ENCODE peak calls at places on chromosomes 7 and 10, in six cellular contexts. Q, E, S, P, V and N are unnamed samples. For H3K36me3, the result is how much of the 10 kb centered on the place peaks cover.

GRCh38 chr7:87148332-87148955 is 3.8 kb upstream of the DMTF1 start:
- DNase-seq in V (no peak), S (no peak), P (no peak), Q (no peak), E (peak), N (no peak)

GRCh38 chr10:81876253-81876731 is 1.3 kb downstream of the NRG3 start:
- DNase-seq in P (peak), S (no peak), Q (no peak), E (peak), V (no peak), N (no peak)

GRCh38 chr10:123249894-123250293 is 95.7 kb downstream of the BUB3 start:
- DNase-seq in V (no peak), E (no peak), S (no peak), Q (no peak), P (no peak), N (no peak)

GRCh38 chr7:31814187-31814586 is 127.2 kb downstream of the PPP1R17 start:
- DNase-seq in P (peak), S (peak), E (no peak), Q (no peak), V (no peak), N (no peak)

GRCh38 chr10:127848226-127848625 is 44.5 kb downstream of the CLRN3 start:
- DNase-seq in E (no peak), S (no peak), V (no peak), P (no peak), Q (no peak), N (no peak)

GRCh38 chr7:495761-496321 is 23.8 kb downstream of the PDGFA start:
- DNase-seq in S (no peak), E (no peak), Q (peak), V (no peak), P (no peak), N (peak)

GRCh38 chr7:29005829-29006228 is 47.7 kb upstream of the TRIL start:
- DNase-seq in S (no peak), V (peak), P (no peak), Q (no peak), E (no peak), N (no peak)

GRCh38 chr7:151518105-151518780 is 1.5 kb downstream of the RHEB start:
- DNase-seq in E (peak), Q (peak), P (peak), S (peak), V (no peak), N (peak)

GRCh38 chr10:11065567-11065966 is 47.9 kb downstream of the CELF2 start:
- DNase-seq in E (no peak), Q (no peak), P (no peak), S (no peak), V (no peak), N (no peak)

GRCh38 chr7:6228865-6229264 is 43.6 kb downstream of the CYTH3 start:
- DNase-seq in V (no peak), P (no peak), S (no peak), E (no peak), Q (no peak), N (no peak)

GRCh38 chr10:48651293-48651692 is 33.4 kb upstream of the WDFY4 start:
- DNase-seq in S (no peak), Q (no peak), P (no peak), V (no peak), E (peak), N (no peak)

GRCh38 chr7:39341083-39341482 is 225.1 kb upstream of the YAE1 start:
- DNase-seq in P (no peak), V (no peak), Q (no peak), S (no peak), E (no peak), N (no peak)

GRCh38 chr10:79098596-79099015 is 29.8 kb downstream of the ZMIZ1 start:
- DNase-seq in P (no peak), V (no peak), Q (no peak), S (no peak), E (peak), N (no peak)

GRCh38 chr7:11327633-11328032 is 354.0 kb downstream of the PHF14 start:
- DNase-seq in S (no peak), V (no peak), E (no peak), Q (no peak), P (no peak), N (no peak)

GRCh38 chr10:30985552-30985951 is 46.1 kb downstream of the ZNF438 start:
- DNase-seq in Q (no peak), P (no peak), E (no peak), V (no peak), S (no peak), N (no peak)

GRCh38 chr7:27611043-27611442 is 51.6 kb downstream of the HIBADH start:
- DNase-seq in S (no peak), E (no peak), Q (no peak), P (no peak), V (no peak), N (no peak)

GRCh38 chr7:3217166-3217565 is 83.9 kb upstream of the SDK1 start:
- DNase-seq in S (no peak), V (peak), P (peak), Q (no peak), E (no peak), N (peak)

GRCh38 chr10:88810196-88810961 is 7.8 kb downstream of the LIPM start:
- DNase-seq in Q (no peak), V (peak), S (peak), P (peak), E (peak), N (no peak)

GRCh38 chr7:131235489-131236317 is 92.0 kb upstream of the MKLN1 start:
- DNase-seq in V (no peak), P (no peak), Q (no peak), S (no peak), E (no peak), N (peak)

GRCh38 chr7:142557971-142558582 is 191.2 kb upstream of the PRSS1 start:
- DNase-seq in Q (no peak), P (peak), E (peak), S (peak), V (no peak), N (no peak)

GRCh38 chr7:30471205-30471604 is 7.4 kb downstream of the NOD1 start:
- DNase-seq in V (no peak), Q (no peak), P (no peak), E (no peak), S (no peak), N (no peak)

GRCh38 chr10:106712988-106713387 is 451.5 kb downstream of the SORCS1 start:
- DNase-seq in P (no peak), S (no peak), V (no peak), Q (no peak), E (no peak), N (no peak)

GRCh38 chr7:30485667-30486066 is 7.1 kb upstream of the NOD1 start:
- DNase-seq in E (no peak), S (no peak), Q (no peak), V (no peak), P (no peak), N (no peak)

GRCh38 chr10:93181249-93181928 is 107.7 kb downstream of the CYP26A1 start:
- DNase-seq in Q (no peak), V (no peak), P (no peak), S (no peak), E (no peak), N (no peak)

GRCh38 chr10:128629111-128630096 is 503.2 kb upstream of the MKI67 start:
- DNase-seq in Q (no peak), V (peak), P (no peak), S (no peak), E (no peak), N (no peak)

GRCh38 chr10:30727524-30727923 is 98.0 kb upstream of the LYZL2 start:
- DNase-seq in V (no peak), Q (no peak), P (no peak), S (no peak), E (no peak), N (no peak)

GRCh38 chr7:129607471-129608120 is 3.9 kb upstream of the NRF1 start:
- DNase-seq in V (no peak), P (peak), E (peak), Q (no peak), S (peak), N (no peak)

GRCh38 chr7:95545007-95545615 is 51.2 kb downstream of the PDK4 start:
- DNase-seq in E (peak), V (no peak), S (peak), P (peak), Q (peak), N (no peak)

GRCh38 chr7:75691793-75692543 is 46.8 kb downstream of the HIP1 start:
- DNase-seq in P (no peak), E (no peak), S (no peak), Q (no peak), V (no peak), N (no peak)

GRCh38 chr7:138581065-138581464 is 120.1 kb downstream of the SVOPL start:
- DNase-seq in S (no peak), E (no peak), P (no peak), V (no peak), Q (no peak), N (no peak)
- H3K36me3 ChIP-seq in S (under half), E (under half), P (under half), V (half or more), Q (half or more), N (under half)

GRCh38 chr10:24642921-24643678 is 80.6 kb downstream of the ARHGAP21 start:
- DNase-seq in P (no peak), Q (no peak), E (peak), V (no peak), S (no peak), N (no peak)
- H3K27ac ChIP-seq in P (peak), Q (no peak), E (no peak), V (no peak), S (no peak), N (no peak)

GRCh38 chr10:112409755-112410154 is 35.8 kb downstream of the ACSL5 start:
- DNase-seq in Q (no peak), V (no peak), P (no peak), E (no peak), S (no peak), N (no peak)

GRCh38 chr10:112407696-112408095 is 33.8 kb downstream of the ACSL5 start:
- DNase-seq in S (no peak), V (no peak), Q (no peak), E (no peak), P (no peak), N (no peak)

GRCh38 chr10:112402917-112403316 is 29.0 kb downstream of the ACSL5 start:
- DNase-seq in E (no peak), S (no peak), V (no peak), Q (no peak), P (no peak), N (no peak)

GRCh38 chr10:112409274-112409673 is 35.4 kb downstream of the ACSL5 start:
- DNase-seq in P (no peak), E (no peak), V (no peak), S (no peak), Q (no peak), N (no peak)

GRCh38 chr10:112404612-112405011 is 30.7 kb downstream of the ACSL5 start:
- DNase-seq in Q (no peak), E (no peak), P (no peak), V (no peak), S (no peak), N (no peak)
- H3K36me3 ChIP-seq in Q (under half), E (under half), P (under half), V (half or more), S (under half), N (under half)

GRCh38 chr10:103679096-103679790 is 176.1 kb downstream of the SH3PXD2A start:
- DNase-seq in Q (no peak), E (no peak), P (no peak), V (no peak), S (no peak), N (no peak)
- H3K27ac ChIP-seq in Q (no peak), E (no peak), P (no peak), V (peak), S (peak), N (no peak)

DNA sequence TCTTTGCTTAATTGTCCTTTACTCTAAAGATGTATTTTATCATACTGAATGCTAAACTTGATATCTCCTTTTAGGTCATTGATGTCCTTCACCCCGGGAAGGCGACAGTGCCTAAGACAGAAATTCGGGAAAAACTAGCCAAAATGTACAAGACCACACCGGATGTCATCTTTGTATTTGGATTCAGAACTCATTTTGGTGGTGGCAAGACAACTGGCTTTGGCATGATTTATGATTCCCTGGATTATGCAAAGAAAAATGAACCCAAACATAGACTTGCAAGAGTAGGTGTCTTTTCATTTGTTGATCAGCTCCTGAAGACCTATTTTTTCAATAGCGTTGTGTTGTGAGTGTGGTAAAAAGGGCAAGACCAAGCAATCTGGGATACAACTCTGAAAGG is 1.8 kb downstream of the RPS24 start:
- DNase-seq in Q (no peak), E (no peak), V (no peak), P (no peak), S (no peak), N (no peak)
- H3K36me3 ChIP-seq in Q (under half), E (under half), V (half or more), P (under half), S (under half), N (under half)

GRCh38 chr10:130233426-130233825 is 97.2 kb downstream of the GLRX3 start:
- DNase-seq in E (no peak), S (no peak), V (no peak), Q (no peak), P (no peak), N (no peak)
- H3K27ac ChIP-seq in E (no peak), S (no peak), V (no peak), Q (no peak), P (no peak), N (no peak)

GRCh38 chr7:127578036-127578684 is 7.2 kb downstream of the GCC1 start:
- DNase-seq in Q (no peak), V (no peak), E (no peak), S (no peak), P (no peak), N (no peak)
- H3K36me3 ChIP-seq in Q (under half), V (under half), E (under half), S (under half), P (under half), N (under half)